ENCODE peak calls at places on chromosomes 6 and 20, in five cellular contexts. A, O, J, M and Z are unnamed samples.
A peak's percentile ranks its signal among the peaks of the same experiment; 100 is the strongest.

GRCh38 chr20:44491635-44492395 is 16.1 kb downstream of the TTPAL start:
- DNase-seq in A (peak; percentile 93), O (no peak), J (no peak), M (peak; percentile 73), Z (no peak)

GRCh38 chr6:145815351-145815772 is 767 bp upstream of the FBXO30 start:
- DNase-seq in A (peak; percentile 20), O (peak; percentile 33), J (no peak), M (no peak), Z (peak; percentile 36)

GRCh38 chr6:63347599-63347998 is 27.8 kb upstream of the LGSN start:
- DNase-seq in A (peak; percentile 95), O (peak; percentile 34), J (no peak), M (no peak), Z (no peak)

GRCh38 chr20:24437322-24438090 is 31.9 kb upstream of the SYNDIG1 start:
- DNase-seq in A (no peak), O (no peak), J (no peak), M (no peak), Z (no peak)

GRCh38 chr6:142478117-142478516 is 176.3 kb downstream of the ADGRG6 start:
- DNase-seq in A (peak; percentile 69), O (no peak), J (no peak), M (no peak), Z (no peak)

GRCh38 chr20:47330933-47331708 is 25.4 kb downstream of the ZMYND8 start:
- DNase-seq in A (peak; percentile 97), O (peak; percentile 82), J (no peak), M (no peak), Z (no peak)

GRCh38 chr20:54188132-54188835 is 14.5 kb upstream of the CYP24A1 start:
- DNase-seq in A (peak; percentile 22), O (no peak), J (no peak), M (no peak), Z (no peak)

GRCh38 chr6:89843070-89843469 is 13.4 kb downstream of the CASP8AP2 start:
- DNase-seq in A (peak; percentile 55), O (no peak), J (no peak), M (no peak), Z (no peak)

GRCh38 chr6:4351857-4352669 is 216.7 kb upstream of the ECI2 start:
- DNase-seq in A (peak; percentile 94), O (peak; percentile 64), J (no peak), M (peak; percentile 91), Z (no peak)

DNA sequence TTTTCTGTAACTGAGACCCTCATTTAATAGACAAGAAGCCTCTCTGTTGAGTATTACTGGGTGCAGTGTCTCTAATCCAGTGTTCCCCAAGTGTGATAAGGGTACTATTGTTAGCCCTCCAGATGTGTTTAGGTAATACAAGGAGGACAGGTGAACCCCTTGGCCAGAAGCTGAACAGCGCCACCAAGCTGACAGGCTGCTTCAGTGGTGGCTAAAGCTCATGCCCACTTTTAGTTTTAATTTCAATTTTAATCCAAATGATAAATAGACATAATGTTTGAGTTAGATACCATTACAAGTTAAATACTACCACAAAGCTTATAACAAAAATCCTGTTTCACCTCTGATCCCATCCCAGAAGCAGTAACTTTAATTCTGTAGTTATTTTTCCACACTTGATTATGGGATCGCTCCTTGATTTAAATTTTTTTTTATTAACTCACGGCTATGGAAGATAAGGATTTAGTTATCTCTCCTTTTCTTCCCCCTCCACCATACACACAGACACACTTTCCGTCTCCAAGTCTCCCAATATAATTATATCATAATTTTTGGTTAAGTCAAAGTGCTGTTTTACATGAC is 8.3 kb upstream of the STK35 start:
- DNase-seq in A (peak; percentile 6), O (peak; percentile 59), J (no peak), M (no peak), Z (peak; percentile 37)
- TF ChIP-seq CTCF in A (peak; percentile 56), O (peak; percentile 68), J (peak; percentile 66), M (peak; percentile 31), Z (peak; percentile 51)

GRCh38 chr6:163209005-163209404 is 205.5 kb upstream of the QKI start:
- DNase-seq in A (no peak), O (no peak), J (no peak), M (no peak), Z (no peak)
- TF ChIP-seq CTCF in A (no peak), O (no peak), J (no peak), M (no peak), Z (no peak)

GRCh38 chr6:70551566-70551965 is 15.2 kb upstream of the SDHAF4 start:
- DNase-seq in A (no peak), O (no peak), J (no peak), M (no peak), Z (no peak)
- TF ChIP-seq CTCF in A (no peak), O (peak; percentile 8), J (no peak), M (no peak), Z (no peak)

GRCh38 chr6:43856005-43856765 is 86.2 kb downstream of the VEGFA start:
- DNase-seq in A (no peak), O (peak; percentile 45), J (no peak), M (peak; percentile 72), Z (no peak)
- TF ChIP-seq CTCF in A (peak; percentile 9), O (peak; percentile 37), J (peak; percentile 12), M (peak; percentile 53), Z (no peak)

DNA sequence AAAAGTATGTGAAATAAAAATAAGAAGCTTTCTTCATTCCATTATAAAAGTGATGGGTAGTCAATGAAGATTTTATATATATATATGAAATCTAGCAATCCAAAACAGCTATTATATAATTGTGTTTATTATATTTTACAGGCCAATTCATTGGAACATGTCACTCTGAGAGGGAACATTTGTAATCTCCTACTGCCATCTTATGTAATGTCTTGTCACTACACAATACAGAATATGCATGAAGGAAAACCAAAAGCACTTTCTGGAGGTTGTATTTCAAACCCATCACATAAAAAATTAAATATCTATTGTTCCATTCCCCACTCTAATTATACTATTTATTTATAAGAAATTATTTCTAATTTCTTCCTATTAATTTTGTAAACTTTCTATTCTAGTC is 31.5 kb upstream of the IRAK1BP1 start:
- DNase-seq in A (peak; percentile 20), O (no peak), J (no peak), M (no peak), Z (no peak)
- TF ChIP-seq CTCF in A (peak; percentile 15), O (peak; percentile 37), J (peak; percentile 16), M (no peak), Z (no peak)

GRCh38 chr20:32017711-32018251 is 7.5 kb downstream of the CCM2L start:
- DNase-seq in A (no peak), O (peak; percentile 46), J (no peak), M (no peak), Z (peak; percentile 67)
- TF ChIP-seq CTCF in A (no peak), O (no peak), J (peak; percentile 22), M (no peak), Z (no peak)

GRCh38 chr6:43979525-43979924 is 147.7 kb downstream of the MRPL14 start:
- DNase-seq in A (no peak), O (no peak), J (no peak), M (no peak), Z (no peak)

GRCh38 chr6:43976706-43977403 is 150.4 kb downstream of the MRPL14 start:
- DNase-seq in A (no peak), O (no peak), J (no peak), M (no peak), Z (no peak)

GRCh38 chr6:43980004-43980795 is 147.1 kb downstream of the MRPL14 start:
- DNase-seq in A (no peak), O (no peak), J (no peak), M (no peak), Z (no peak)

GRCh38 chr6:43978473-43979360 is 148.5 kb downstream of the MRPL14 start:
- DNase-seq in A (peak; percentile 65), O (no peak), J (no peak), M (no peak), Z (no peak)

DNA sequence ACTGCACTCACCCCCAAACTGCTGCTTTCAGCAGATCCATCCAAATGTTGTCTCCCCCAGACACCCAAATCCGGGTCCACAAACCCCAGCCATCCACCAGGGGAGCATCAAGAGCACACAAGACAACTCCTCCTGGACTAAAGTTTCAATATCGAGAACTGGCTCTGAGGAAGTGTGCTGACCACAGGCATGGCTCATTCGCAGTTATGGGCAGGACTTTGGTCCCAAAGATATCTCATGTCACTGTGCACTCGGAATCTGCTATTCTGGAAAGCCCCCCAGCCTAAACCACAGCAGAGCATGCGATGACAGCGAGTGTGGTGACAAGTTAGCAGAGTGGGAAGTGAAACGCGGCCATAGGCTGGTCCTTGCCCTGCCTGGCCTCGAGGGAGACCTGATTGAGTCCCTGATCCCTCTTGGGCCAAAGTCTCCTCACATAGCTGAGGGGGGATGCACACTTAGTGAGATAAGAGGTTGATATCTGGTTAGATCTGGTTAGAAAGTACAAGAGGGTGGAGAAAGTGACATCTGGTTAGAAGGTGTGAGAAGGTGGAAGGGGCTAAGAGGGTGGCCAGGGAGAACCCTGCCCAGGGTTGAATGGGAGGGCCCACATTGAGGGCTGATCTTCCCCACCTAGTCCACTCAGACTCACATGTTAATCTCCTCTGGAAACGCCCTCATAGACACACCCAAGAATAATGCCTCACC is 149.7 kb downstream of the MRPL14 start:
- DNase-seq in A (no peak), O (no peak), J (peak; percentile 65), M (no peak), Z (peak; percentile 73)
- TF ChIP-seq CTCF in A (no peak), O (no peak), J (peak; percentile 45), M (no peak), Z (no peak)

GRCh38 chr20:39103732-39104131 is 141.6 kb downstream of the DHX35 start:
- DNase-seq in A (peak; percentile 23), O (no peak), J (no peak), M (no peak), Z (no peak)

GRCh38 chr20:39107741-39108140 is 145.6 kb downstream of the DHX35 start:
- DNase-seq in A (no peak), O (no peak), J (no peak), M (no peak), Z (no peak)

GRCh38 chr20:39103305-39103704 is 141.2 kb downstream of the DHX35 start:
- DNase-seq in A (no peak), O (no peak), J (no peak), M (no peak), Z (no peak)

GRCh38 chr20:39106791-39107190 is 144.6 kb downstream of the DHX35 start:
- DNase-seq in A (no peak), O (no peak), J (no peak), M (no peak), Z (no peak)

GRCh38 chr20:39105551-39105950 is 143.4 kb downstream of the DHX35 start:
- DNase-seq in A (no peak), O (no peak), J (no peak), M (no peak), Z (no peak)
- TF ChIP-seq CTCF in A (no peak), O (no peak), J (peak; percentile 12), M (no peak), Z (peak; percentile 4)